ENCODE peak calls at places on chromosomes 5 and 9, in six cellular contexts. One of them, this sample, is unnamed.
A peak's percentile ranks its signal among the peaks of the same experiment; 100 is the strongest.

GRCh38 chr9:131264231-131264630 is 12.1 kb downstream of the FAM78A start:
- DNase-seq in activated effector memory CD4-positive, alpha-beta T cell treated with Interleukin-2 at 50 U/mL for 16 hours: no peak
- DNase-seq in heart left ventricle: peak; percentile 72
- DNase-seq in Caco-2: no peak
- DNase-seq in fibroblast of lung: no peak
- DNase-seq in stimulated activated CD4-positive, alpha-beta T cell treated with anti-CD3 and anti-CD28 coated beads, Interleukin-1b, Interleukin-23, amount 100 ng/mL, for 4 hours: no peak
- DNase-seq in this sample: no peak

GRCh38 chr9:77807295-77807694 is 159.2 kb upstream of the GNA14 start:
- DNase-seq in heart left ventricle: no peak
- DNase-seq in fibroblast of lung: peak; percentile 94
- DNase-seq in Caco-2: no peak
- DNase-seq in stimulated activated CD4-positive, alpha-beta T cell treated with anti-CD3 and anti-CD28 coated beads, Interleukin-1b, Interleukin-23, amount 100 ng/mL, for 4 hours: no peak
- DNase-seq in activated effector memory CD4-positive, alpha-beta T cell treated with Interleukin-2 at 50 U/mL for 16 hours: no peak
- DNase-seq in this sample: no peak

GRCh38 chr9:111712369-111712768 is 51.0 kb downstream of the GNG10 start:
- DNase-seq in fibroblast of lung: no peak
- DNase-seq in heart left ventricle: no peak
- DNase-seq in stimulated activated CD4-positive, alpha-beta T cell treated with anti-CD3 and anti-CD28 coated beads, Interleukin-1b, Interleukin-23, amount 100 ng/mL, for 4 hours: no peak
- DNase-seq in activated effector memory CD4-positive, alpha-beta T cell treated with Interleukin-2 at 50 U/mL for 16 hours: no peak
- DNase-seq in Caco-2: no peak
- DNase-seq in this sample: no peak

GRCh38 chr9:19409406-19410194 is 791 bp downstream of the ACER2 start:
- DNase-seq in activated effector memory CD4-positive, alpha-beta T cell treated with Interleukin-2 at 50 U/mL for 16 hours: no peak
- DNase-seq in heart left ventricle: peak; percentile 67
- DNase-seq in fibroblast of lung: peak; percentile 8
- DNase-seq in Caco-2: peak; percentile 45
- DNase-seq in stimulated activated CD4-positive, alpha-beta T cell treated with anti-CD3 and anti-CD28 coated beads, Interleukin-1b, Interleukin-23, amount 100 ng/mL, for 4 hours: no peak
- DNase-seq in this sample: no peak

GRCh38 chr5:161271816-161272215 is 274.7 kb downstream of the GABRB2 start:
- DNase-seq in fibroblast of lung: no peak
- DNase-seq in activated effector memory CD4-positive, alpha-beta T cell treated with Interleukin-2 at 50 U/mL for 16 hours: no peak
- DNase-seq in heart left ventricle: no peak
- DNase-seq in Caco-2: no peak
- DNase-seq in stimulated activated CD4-positive, alpha-beta T cell treated with anti-CD3 and anti-CD28 coated beads, Interleukin-1b, Interleukin-23, amount 100 ng/mL, for 4 hours: no peak
- DNase-seq in this sample: no peak

GRCh38 chr5:179486596-179487051 is 63.7 kb upstream of the RUFY1 start:
- DNase-seq in activated effector memory CD4-positive, alpha-beta T cell treated with Interleukin-2 at 50 U/mL for 16 hours: no peak
- DNase-seq in Caco-2: no peak
- DNase-seq in stimulated activated CD4-positive, alpha-beta T cell treated with anti-CD3 and anti-CD28 coated beads, Interleukin-1b, Interleukin-23, amount 100 ng/mL, for 4 hours: no peak
- DNase-seq in fibroblast of lung: peak; percentile 60
- DNase-seq in heart left ventricle: no peak
- DNase-seq in this sample: no peak

GRCh38 chr5:112846556-112846955 is 14.5 kb upstream of the SRP19 start:
- DNase-seq in heart left ventricle: no peak
- DNase-seq in fibroblast of lung: no peak
- DNase-seq in Caco-2: no peak
- DNase-seq in stimulated activated CD4-positive, alpha-beta T cell treated with anti-CD3 and anti-CD28 coated beads, Interleukin-1b, Interleukin-23, amount 100 ng/mL, for 4 hours: no peak
- DNase-seq in activated effector memory CD4-positive, alpha-beta T cell treated with Interleukin-2 at 50 U/mL for 16 hours: no peak
- DNase-seq in this sample: no peak

GRCh38 chr5:169440107-169440701 is 139.3 kb upstream of the SLIT3 start:
- DNase-seq in activated effector memory CD4-positive, alpha-beta T cell treated with Interleukin-2 at 50 U/mL for 16 hours: no peak
- DNase-seq in fibroblast of lung: no peak
- DNase-seq in stimulated activated CD4-positive, alpha-beta T cell treated with anti-CD3 and anti-CD28 coated beads, Interleukin-1b, Interleukin-23, amount 100 ng/mL, for 4 hours: no peak
- DNase-seq in Caco-2: peak; percentile 41
- DNase-seq in heart left ventricle: no peak
- DNase-seq in this sample: no peak

GRCh38 chr9:114906922-114907571 is 23.3 kb downstream of the TNFSF8 start:
- DNase-seq in stimulated activated CD4-positive, alpha-beta T cell treated with anti-CD3 and anti-CD28 coated beads, Interleukin-1b, Interleukin-23, amount 100 ng/mL, for 4 hours: no peak
- DNase-seq in activated effector memory CD4-positive, alpha-beta T cell treated with Interleukin-2 at 50 U/mL for 16 hours: no peak
- DNase-seq in fibroblast of lung: peak; percentile 59
- DNase-seq in Caco-2: peak; percentile 79
- DNase-seq in heart left ventricle: no peak
- DNase-seq in this sample: peak; percentile 87

GRCh38 chr9:110579763-110580255 is 268 bp upstream of the SVEP1 start:
- DNase-seq in heart left ventricle: peak; percentile 60
- DNase-seq in activated effector memory CD4-positive, alpha-beta T cell treated with Interleukin-2 at 50 U/mL for 16 hours: no peak
- DNase-seq in Caco-2: no peak
- DNase-seq in fibroblast of lung: peak; percentile 66
- DNase-seq in stimulated activated CD4-positive, alpha-beta T cell treated with anti-CD3 and anti-CD28 coated beads, Interleukin-1b, Interleukin-23, amount 100 ng/mL, for 4 hours: no peak
- DNase-seq in this sample: no peak

GRCh38 chr9:69657269-69657668 is 14.9 kb downstream of the APBA1 start:
- DNase-seq in activated effector memory CD4-positive, alpha-beta T cell treated with Interleukin-2 at 50 U/mL for 16 hours: no peak
- DNase-seq in stimulated activated CD4-positive, alpha-beta T cell treated with anti-CD3 and anti-CD28 coated beads, Interleukin-1b, Interleukin-23, amount 100 ng/mL, for 4 hours: no peak
- DNase-seq in heart left ventricle: no peak
- DNase-seq in fibroblast of lung: no peak
- DNase-seq in Caco-2: no peak
- DNase-seq in this sample: no peak

GRCh38 chr5:172188893-172189692 is 1.1 kb upstream of the STK10 start:
- DNase-seq in Caco-2: no peak
- DNase-seq in fibroblast of lung: no peak
- DNase-seq in stimulated activated CD4-positive, alpha-beta T cell treated with anti-CD3 and anti-CD28 coated beads, Interleukin-1b, Interleukin-23, amount 100 ng/mL, for 4 hours: no peak
- DNase-seq in heart left ventricle: no peak
- DNase-seq in activated effector memory CD4-positive, alpha-beta T cell treated with Interleukin-2 at 50 U/mL for 16 hours: no peak
- DNase-seq in this sample: peak; percentile 15

GRCh38 chr9:105828596-105829213 is 134.4 kb downstream of the TMEM38B start:
- DNase-seq in heart left ventricle: no peak
- DNase-seq in activated effector memory CD4-positive, alpha-beta T cell treated with Interleukin-2 at 50 U/mL for 16 hours: no peak
- DNase-seq in Caco-2: no peak
- DNase-seq in stimulated activated CD4-positive, alpha-beta T cell treated with anti-CD3 and anti-CD28 coated beads, Interleukin-1b, Interleukin-23, amount 100 ng/mL, for 4 hours: no peak
- DNase-seq in fibroblast of lung: no peak
- DNase-seq in this sample: no peak

GRCh38 chr5:101123365-101123764 is 220.3 kb upstream of the ST8SIA4 start:
- DNase-seq in Caco-2: no peak
- DNase-seq in stimulated activated CD4-positive, alpha-beta T cell treated with anti-CD3 and anti-CD28 coated beads, Interleukin-1b, Interleukin-23, amount 100 ng/mL, for 4 hours: no peak
- DNase-seq in activated effector memory CD4-positive, alpha-beta T cell treated with Interleukin-2 at 50 U/mL for 16 hours: no peak
- DNase-seq in heart left ventricle: no peak
- DNase-seq in fibroblast of lung: no peak
- DNase-seq in this sample: no peak

GRCh38 chr5:2917524-2917923 is 166.0 kb upstream of the IRX2 start:
- DNase-seq in heart left ventricle: no peak
- DNase-seq in fibroblast of lung: no peak
- DNase-seq in stimulated activated CD4-positive, alpha-beta T cell treated with anti-CD3 and anti-CD28 coated beads, Interleukin-1b, Interleukin-23, amount 100 ng/mL, for 4 hours: no peak
- DNase-seq in Caco-2: no peak
- DNase-seq in activated effector memory CD4-positive, alpha-beta T cell treated with Interleukin-2 at 50 U/mL for 16 hours: no peak
- DNase-seq in this sample: no peak

GRCh38 chr5:94945656-94946055 is 327.2 kb downstream of the SLF1 start:
- DNase-seq in stimulated activated CD4-positive, alpha-beta T cell treated with anti-CD3 and anti-CD28 coated beads, Interleukin-1b, Interleukin-23, amount 100 ng/mL, for 4 hours: no peak
- DNase-seq in fibroblast of lung: no peak
- DNase-seq in heart left ventricle: peak; percentile 63
- DNase-seq in activated effector memory CD4-positive, alpha-beta T cell treated with Interleukin-2 at 50 U/mL for 16 hours: no peak
- DNase-seq in Caco-2: no peak
- DNase-seq in this sample: no peak

GRCh38 chr5:169084775-169085566 is 216.0 kb downstream of the SLIT3 start:
- DNase-seq in stimulated activated CD4-positive, alpha-beta T cell treated with anti-CD3 and anti-CD28 coated beads, Interleukin-1b, Interleukin-23, amount 100 ng/mL, for 4 hours: no peak
- DNase-seq in heart left ventricle: no peak
- DNase-seq in Caco-2: no peak
- DNase-seq in activated effector memory CD4-positive, alpha-beta T cell treated with Interleukin-2 at 50 U/mL for 16 hours: no peak
- DNase-seq in fibroblast of lung: no peak
- DNase-seq in this sample: no peak

GRCh38 chr5:55176176-55176818 is 3.3 kb upstream of the CDC20B start:
- DNase-seq in heart left ventricle: peak; percentile 64
- DNase-seq in activated effector memory CD4-positive, alpha-beta T cell treated with Interleukin-2 at 50 U/mL for 16 hours: no peak
- DNase-seq in fibroblast of lung: peak; percentile 14
- DNase-seq in stimulated activated CD4-positive, alpha-beta T cell treated with anti-CD3 and anti-CD28 coated beads, Interleukin-1b, Interleukin-23, amount 100 ng/mL, for 4 hours: no peak
- DNase-seq in Caco-2: peak; percentile 83
- DNase-seq in this sample: peak; percentile 9

GRCh38 chr9:98998441-98999151 is 54.9 kb downstream of the COL15A1 start:
- DNase-seq in Caco-2: peak; percentile 76
- DNase-seq in heart left ventricle: peak; percentile 92
- DNase-seq in fibroblast of lung: peak; percentile 67
- DNase-seq in activated effector memory CD4-positive, alpha-beta T cell treated with Interleukin-2 at 50 U/mL for 16 hours: peak; percentile 12
- DNase-seq in stimulated activated CD4-positive, alpha-beta T cell treated with anti-CD3 and anti-CD28 coated beads, Interleukin-1b, Interleukin-23, amount 100 ng/mL, for 4 hours: peak; percentile 23
- DNase-seq in this sample: peak; percentile 12

This sample was measured in SHP77 treated with DMSO at 0.1 percent for 48 hours.